ENCODE peak calls at places on chromosomes 5 and 9, in five cellular contexts. E is CD4-positive, alpha-beta memory T cell; T is choroid plexus epithelial cell; Q is effector memory CD4-positive, alpha-beta T cell; F is breast epithelium. K is an unnamed sample.

GRCh38 chr9:126503333-126504085 is 110.2 kb upstream of the LMX1B start:
- DNase-seq in E (no peak), F (no peak), T (no peak), Q (no peak), K (peak)

GRCh38 chr9:91426123-91426745 is 2.6 kb upstream of the NFIL3 start:
- DNase-seq in F (no peak), E (peak), Q (no peak), T (peak), K (peak)

GRCh38 chr9:107735821-107736220 is 246.3 kb upstream of the KLF4 start:
- DNase-seq in Q (no peak), T (no peak), F (no peak), E (no peak), K (no peak)

GRCh38 chr5:160105686-160106085 is 13.6 kb downstream of the PWWP2A start:
- DNase-seq in Q (no peak), T (peak), E (no peak), F (no peak), K (no peak)

GRCh38 chr9:20012232-20012631 is 223.4 kb upstream of the SLC24A2 start:
- DNase-seq in T (peak), E (no peak), Q (no peak), F (no peak), K (no peak)

GRCh38 chr9:36194326-36195000 is 3.7 kb downstream of the CLTA start:
- DNase-seq in Q (no peak), E (no peak), F (no peak), T (peak), K (no peak)

GRCh38 chr5:170286532-170286931 is 11.0 kb downstream of the LCP2 start:
- DNase-seq in T (no peak), F (no peak), E (no peak), Q (no peak), K (no peak)

GRCh38 chr5:64502181-64502580 is 3.6 kb upstream of the RGS7BP start:
- DNase-seq in T (peak), Q (no peak), F (no peak), E (no peak), K (no peak)

GRCh38 chr9:100087218-100087617 is 11.6 kb downstream of the ERP44 start:
- DNase-seq in T (peak), F (no peak), E (peak), Q (peak), K (no peak)

GRCh38 chr9:91419222-91420191 is 4.1 kb downstream of the NFIL3 start:
- DNase-seq in T (peak), Q (no peak), E (no peak), F (peak), K (peak)

GRCh38 chr5:10507575-10508024 is 56.3 kb upstream of the ANKRD33B start:
- DNase-seq in F (no peak), Q (no peak), E (no peak), T (no peak), K (peak)

GRCh38 chr9:20623748-20624124 is 1.4 kb upstream of the MLLT3 start:
- DNase-seq in E (no peak), T (peak), Q (no peak), F (no peak), K (no peak)

GRCh38 chr5:107655836-107656235 is 14.9 kb downstream of the EFNA5 start:
- DNase-seq in E (no peak), F (peak), T (no peak), Q (no peak), K (no peak)

GRCh38 chr5:119368238-119368630 is 12.4 kb downstream of the TNFAIP8 start:
- DNase-seq in E (peak), Q (no peak), T (no peak), F (no peak), K (no peak)
- H3K4me3 ChIP-seq in E (peak), Q (peak), T (no peak), F (no peak), K (no peak)

DNA sequence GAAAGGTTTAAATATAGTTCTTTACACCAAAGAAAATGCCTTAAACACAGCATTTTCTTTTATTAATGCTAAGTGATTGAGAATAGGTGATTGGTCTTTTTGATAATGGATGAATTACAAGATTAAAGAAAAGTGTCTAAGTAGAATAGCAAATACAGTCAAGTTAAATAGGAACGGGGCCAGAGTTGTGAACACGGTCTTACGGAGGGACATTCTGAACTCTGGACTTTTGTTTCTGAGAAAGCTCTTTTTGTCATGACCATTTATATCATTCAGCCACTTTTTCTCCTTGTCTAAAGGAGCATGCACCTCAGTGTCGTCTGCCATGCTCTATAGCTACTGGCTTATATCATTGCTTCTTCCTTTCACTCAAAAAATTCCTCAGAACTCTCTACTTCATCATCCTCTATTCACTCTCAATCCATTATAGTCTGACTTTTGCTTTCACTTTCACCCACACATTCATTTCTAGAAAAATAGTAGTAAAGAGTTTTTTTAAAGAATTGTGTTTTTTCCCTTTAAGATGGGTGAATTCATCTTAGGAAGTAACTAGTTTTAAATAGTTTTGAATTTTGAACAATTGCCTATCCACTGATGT is 263.0 kb upstream of the FBXL7 start:
- DNase-seq in T (no peak), Q (no peak), F (no peak), E (no peak), K (no peak)
- H3K4me3 ChIP-seq in T (no peak), Q (no peak), F (peak), E (no peak), K (no peak)

GRCh38 chr5:7395432-7396168 is at the start of gene ADCY2:
- DNase-seq in T (no peak), Q (no peak), E (no peak), F (no peak), K (no peak)

GRCh38 chr5:7393921-7394799 is 1.8 kb upstream of the ADCY2 start:
- DNase-seq in E (no peak), F (no peak), T (no peak), Q (no peak), K (no peak)

GRCh38 chr5:7396169-7397004 is 449 bp downstream of the ADCY2 start:
- DNase-seq in E (no peak), Q (no peak), F (no peak), T (peak), K (no peak)

GRCh38 chr5:7397005-7397546 is 1.1 kb downstream of the ADCY2 start:
- DNase-seq in F (no peak), Q (no peak), E (no peak), T (no peak), K (no peak)

DNA sequence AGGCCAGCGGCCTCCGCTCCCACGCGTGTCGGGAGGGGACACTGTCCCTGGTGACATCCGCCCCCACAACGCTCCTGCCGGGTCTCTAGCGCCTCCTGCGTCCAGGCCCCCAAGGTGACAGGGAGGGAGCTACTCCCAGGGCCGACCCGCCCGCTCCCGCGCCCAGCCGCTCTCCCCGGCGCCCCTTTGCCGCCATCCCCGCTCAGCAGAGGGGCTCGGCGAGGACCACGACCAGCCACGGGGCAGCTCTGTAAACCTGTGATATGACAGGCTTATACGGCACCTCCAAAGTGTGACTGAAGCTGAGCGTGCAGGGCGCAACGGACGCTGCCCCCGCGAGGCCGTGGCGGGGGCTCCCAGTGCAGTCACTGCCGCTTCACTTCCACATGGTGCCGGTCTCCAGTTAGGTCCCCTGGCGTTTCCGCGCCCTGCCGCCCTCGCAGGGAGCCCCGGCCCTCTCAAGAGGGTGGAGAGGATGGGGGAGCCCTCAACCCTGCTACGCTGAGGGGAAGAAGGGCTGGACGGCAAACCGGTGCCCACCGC is 978 bp upstream of the ADCY2 start:
- DNase-seq in Q (no peak), T (no peak), F (no peak), E (no peak), K (no peak)
- H3K4me3 ChIP-seq in Q (no peak), T (no peak), F (peak), E (no peak), K (no peak)

DNA sequence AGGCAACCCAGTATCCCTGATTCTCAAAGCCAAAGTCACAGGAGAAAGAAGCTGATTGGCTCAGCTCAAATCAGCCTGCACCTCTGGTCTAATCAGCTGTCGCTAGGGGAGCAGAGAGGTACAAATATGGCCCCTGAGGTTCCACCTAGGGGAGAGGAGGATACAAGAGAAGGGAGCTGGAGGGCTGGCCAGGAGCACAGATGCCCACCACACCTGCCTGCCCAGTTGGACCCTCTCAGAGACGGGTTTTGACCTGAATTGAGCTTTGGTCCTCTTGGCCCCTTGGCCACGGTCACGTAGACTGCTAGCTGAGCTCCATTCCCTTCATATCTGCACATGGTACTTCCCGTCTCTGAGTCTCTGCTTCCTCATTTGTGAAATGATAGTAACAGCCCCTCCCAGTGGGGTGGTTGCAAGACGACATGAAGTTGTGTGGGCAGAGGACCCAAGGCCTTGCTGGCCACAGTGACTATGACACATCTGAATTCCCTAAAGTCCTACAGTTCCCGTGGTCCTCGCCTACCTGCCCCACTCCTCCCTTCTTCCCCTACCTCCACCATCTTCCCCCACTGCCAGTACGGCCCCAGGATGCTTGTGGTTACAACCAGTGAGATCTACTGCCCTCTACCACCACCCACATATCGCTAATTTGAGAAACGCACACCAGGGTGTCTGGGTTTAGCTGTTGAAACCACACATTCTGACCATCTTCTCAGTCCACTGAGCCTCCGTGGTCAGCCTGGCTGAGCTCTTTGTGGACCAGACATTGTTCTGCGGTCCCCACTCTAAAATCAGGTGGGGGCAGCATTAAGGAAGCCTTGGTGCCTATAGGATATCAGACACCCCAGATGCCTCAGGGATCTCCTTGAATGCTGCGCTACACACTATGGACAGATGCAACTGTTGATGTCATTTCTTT is 60.3 kb upstream of the NEK6 start:
- DNase-seq in F (no peak), Q (no peak), E (no peak), T (no peak), K (no peak)
- H3K4me3 ChIP-seq in F (no peak), Q (no peak), E (no peak), T (no peak), K (no peak)

GRCh38 chr5:173477320-173478055 is 139.0 kb downstream of the BOD1 start:
- DNase-seq in E (no peak), F (no peak), Q (no peak), T (peak), K (peak)
- H3K4me3 ChIP-seq in E (no peak), F (no peak), Q (no peak), T (no peak), K (no peak)

DNA sequence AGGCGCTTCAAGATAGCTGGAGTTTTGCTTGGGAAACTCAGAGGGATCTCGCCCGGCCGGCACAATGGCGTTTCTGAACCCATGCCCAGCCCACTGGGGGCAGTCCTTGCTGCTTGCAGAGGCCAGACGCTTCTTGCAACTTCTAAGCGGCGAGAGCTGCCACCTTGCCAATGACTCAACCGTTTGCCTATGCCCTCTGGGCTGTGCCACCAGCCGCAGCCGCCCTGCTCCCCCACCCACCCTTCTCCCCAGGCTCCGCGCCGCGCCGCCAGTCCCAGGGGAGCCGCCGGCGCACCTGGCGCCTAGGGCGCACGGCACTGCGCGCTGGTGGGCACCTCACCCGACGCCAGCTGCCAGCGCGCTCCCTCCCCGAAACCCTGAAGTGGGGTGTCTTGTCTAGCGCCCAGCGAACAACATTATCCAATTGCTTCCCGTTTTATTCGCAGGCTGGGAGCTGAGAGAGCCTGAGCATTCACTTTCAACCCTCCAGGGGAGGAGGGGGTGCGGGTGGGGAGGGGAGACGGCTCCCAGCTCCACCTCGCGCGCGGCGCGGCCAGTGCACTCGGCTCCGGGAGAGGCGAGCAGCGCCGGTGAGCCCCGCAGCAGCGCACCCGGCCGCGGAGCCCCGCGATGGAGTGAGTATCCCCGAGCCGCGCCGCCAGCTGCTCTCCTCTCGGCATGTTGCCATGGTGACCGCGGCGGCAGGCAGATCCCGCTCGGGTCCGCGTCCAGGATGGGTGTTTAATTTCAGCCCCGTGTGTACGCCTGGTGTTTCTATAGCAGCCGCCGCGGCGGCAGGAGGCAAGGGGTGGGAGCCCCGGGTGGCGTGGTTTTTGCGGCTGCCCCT is 139.5 kb upstream of the PALM2AKAP2 start:
- DNase-seq in F (no peak), E (no peak), Q (no peak), T (peak), K (no peak)
- H3K4me3 ChIP-seq in F (peak), E (no peak), Q (no peak), T (peak), K (peak)

GRCh38 chr5:51832934-51833470 is 449.8 kb downstream of the ISL1 start:
- DNase-seq in E (no peak), F (no peak), Q (no peak), T (no peak), K (no peak)
- H3K4me3 ChIP-seq in E (no peak), F (no peak), Q (no peak), T (no peak), K (no peak)

DNA sequence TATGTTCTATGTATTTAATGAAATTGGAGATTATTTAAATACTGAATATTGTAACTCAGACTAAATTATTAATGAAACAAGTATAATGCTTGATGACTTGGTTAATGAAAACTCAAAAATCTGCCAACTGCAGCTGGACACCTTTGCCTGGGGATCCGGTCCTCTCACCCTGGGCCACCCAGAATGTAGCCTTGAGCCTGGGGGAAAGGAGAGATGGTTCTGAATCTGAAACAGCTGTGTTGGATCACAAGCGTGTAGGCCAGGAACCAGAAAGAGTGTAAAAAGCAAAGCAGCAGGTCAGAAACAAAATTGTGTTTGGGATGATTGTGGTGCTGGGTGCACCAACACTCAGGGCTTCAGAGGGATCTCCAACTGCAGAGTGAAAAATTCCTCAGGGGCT is 38.5 kb downstream of the ADAMTS16 start:
- DNase-seq in F (no peak), Q (no peak), T (no peak), E (no peak), K (no peak)
- H3K4me3 ChIP-seq in F (no peak), Q (no peak), T (no peak), E (no peak), K (no peak)

DNA sequence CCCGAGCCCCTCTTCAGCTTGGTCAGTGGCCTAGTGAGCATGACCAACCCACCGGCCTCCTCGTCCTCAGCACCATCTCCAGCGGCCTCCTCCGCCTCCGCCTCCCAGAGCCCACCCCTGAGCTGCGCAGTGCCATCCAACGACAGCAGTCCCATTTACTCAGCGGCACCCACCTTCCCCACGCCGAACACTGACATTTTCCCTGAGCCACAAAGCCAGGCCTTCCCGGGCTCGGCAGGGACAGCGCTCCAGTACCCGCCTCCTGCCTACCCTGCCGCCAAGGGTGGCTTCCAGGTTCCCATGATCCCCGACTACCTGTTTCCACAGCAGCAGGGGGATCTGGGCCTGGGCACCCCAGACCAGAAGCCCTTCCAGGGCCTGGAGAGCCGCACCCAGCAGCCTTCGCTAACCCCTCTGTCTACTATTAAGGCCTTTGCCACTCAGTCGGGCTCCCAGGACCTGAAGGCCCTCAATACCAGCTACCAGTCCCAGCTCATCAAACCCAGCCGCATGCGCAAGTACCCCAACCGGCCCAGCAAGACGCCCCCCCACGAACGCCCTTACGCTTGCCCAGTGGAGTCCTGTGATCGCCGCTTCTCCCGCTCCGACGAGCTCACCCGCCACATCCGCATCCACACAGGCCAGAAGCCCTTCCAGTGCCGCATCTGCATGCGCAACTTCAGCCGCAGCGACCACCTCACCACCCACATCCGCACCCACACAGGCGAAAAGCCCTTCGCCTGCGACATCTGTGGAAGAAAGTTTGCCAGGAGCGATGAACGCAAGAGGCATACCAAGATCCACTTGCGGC is 1.8 kb downstream of the EGR1 start:
- DNase-seq in Q (peak), F (peak), T (peak), E (no peak), K (no peak)
- H3K4me3 ChIP-seq in Q (peak), F (peak), T (peak), E (peak), K (peak)

GRCh38 chr5:42858031-42858643 is 46.4 kb upstream of the SELENOP start:
- DNase-seq in Q (no peak), F (no peak), T (no peak), E (no peak), K (peak)
- H3K4me3 ChIP-seq in Q (no peak), F (peak), T (no peak), E (no peak), K (no peak)

K was measured in skeletal muscle cell.